ENCODE peak calls at places on chromosomes 1 and 21, in ten cellular contexts. One of them, this sample, is unnamed.
A peak's percentile ranks its signal among the peaks of the same experiment; 100 is the strongest.

GRCh38 chr1:153534933-153535663 is 693 bp downstream of the S100A6 start:
- DNase-seq in left cardiac atrium: peak; percentile 69
- DNase-seq in NCI-H1436: no peak
- DNase-seq in stimulated activated CD8-positive, alpha-beta memory T cell treated with anti-CD3 and anti-CD28 coated beads, Interleukin-2, amount 100 ng/mL, for 48 hours: no peak
- DNase-seq in HFFc6: peak; percentile 55
- DNase-seq in LHCN-M2: peak; percentile 79
- DNase-seq in AG08396: peak; percentile 61
- DNase-seq in ovary: peak; percentile 63
- DNase-seq in activated gamma-delta T cell treated with Interleukin-2 at 50 U/mL for 16 hours: peak; percentile 28
- DNase-seq in body of pancreas: peak; percentile 47
- DNase-seq in this sample: peak; percentile 57

GRCh38 chr1:19754482-19754881 is 45.2 kb downstream of the TMCO4 start:
- DNase-seq in ovary: no peak
- DNase-seq in AG08396: no peak
- DNase-seq in activated gamma-delta T cell treated with Interleukin-2 at 50 U/mL for 16 hours: no peak
- DNase-seq in HFFc6: no peak
- DNase-seq in left cardiac atrium: no peak
- DNase-seq in body of pancreas: peak; percentile 58
- DNase-seq in stimulated activated CD8-positive, alpha-beta memory T cell treated with anti-CD3 and anti-CD28 coated beads, Interleukin-2, amount 100 ng/mL, for 48 hours: no peak
- DNase-seq in LHCN-M2: no peak
- DNase-seq in NCI-H1436: no peak
- DNase-seq in this sample: no peak

GRCh38 chr1:194338241-194338948 is 1152.0 kb upstream of the B3GALT2 start:
- DNase-seq in stimulated activated CD8-positive, alpha-beta memory T cell treated with anti-CD3 and anti-CD28 coated beads, Interleukin-2, amount 100 ng/mL, for 48 hours: no peak
- DNase-seq in NCI-H1436: no peak
- DNase-seq in ovary: no peak
- DNase-seq in AG08396: no peak
- DNase-seq in body of pancreas: no peak
- DNase-seq in activated gamma-delta T cell treated with Interleukin-2 at 50 U/mL for 16 hours: no peak
- DNase-seq in HFFc6: peak; percentile 3
- DNase-seq in LHCN-M2: peak; percentile 37
- DNase-seq in left cardiac atrium: no peak
- DNase-seq in this sample: no peak

GRCh38 chr1:94727846-94728715 is 92.1 kb upstream of the SLC44A3 start:
- DNase-seq in stimulated activated CD8-positive, alpha-beta memory T cell treated with anti-CD3 and anti-CD28 coated beads, Interleukin-2, amount 100 ng/mL, for 48 hours: no peak
- DNase-seq in NCI-H1436: no peak
- DNase-seq in ovary: peak; percentile 65
- DNase-seq in activated gamma-delta T cell treated with Interleukin-2 at 50 U/mL for 16 hours: no peak
- DNase-seq in AG08396: peak; percentile 73
- DNase-seq in body of pancreas: no peak
- DNase-seq in LHCN-M2: peak; percentile 86
- DNase-seq in left cardiac atrium: no peak
- DNase-seq in HFFc6: peak; percentile 91
- DNase-seq in this sample: no peak

GRCh38 chr21:37550618-37551405 is 184.2 kb downstream of the DYRK1A start:
- DNase-seq in ovary: peak; percentile 30
- DNase-seq in HFFc6: no peak
- DNase-seq in AG08396: no peak
- DNase-seq in stimulated activated CD8-positive, alpha-beta memory T cell treated with anti-CD3 and anti-CD28 coated beads, Interleukin-2, amount 100 ng/mL, for 48 hours: no peak
- DNase-seq in NCI-H1436: no peak
- DNase-seq in body of pancreas: no peak
- DNase-seq in LHCN-M2: no peak
- DNase-seq in left cardiac atrium: no peak
- DNase-seq in activated gamma-delta T cell treated with Interleukin-2 at 50 U/mL for 16 hours: no peak
- DNase-seq in this sample: peak; percentile 20

GRCh38 chr1:29805896-29806160 is 569.5 kb downstream of the PTPRU start:
- DNase-seq in HFFc6: no peak
- DNase-seq in NCI-H1436: no peak
- DNase-seq in left cardiac atrium: no peak
- DNase-seq in AG08396: no peak
- DNase-seq in body of pancreas: no peak
- DNase-seq in stimulated activated CD8-positive, alpha-beta memory T cell treated with anti-CD3 and anti-CD28 coated beads, Interleukin-2, amount 100 ng/mL, for 48 hours: no peak
- DNase-seq in LHCN-M2: no peak
- DNase-seq in activated gamma-delta T cell treated with Interleukin-2 at 50 U/mL for 16 hours: no peak
- DNase-seq in ovary: no peak
- DNase-seq in this sample: peak; percentile 3

GRCh38 chr1:171984850-171985485 is 143.7 kb downstream of the DNM3 start:
- DNase-seq in AG08396: peak; percentile 25
- DNase-seq in NCI-H1436: peak; percentile 22
- DNase-seq in body of pancreas: no peak
- DNase-seq in left cardiac atrium: no peak
- DNase-seq in LHCN-M2: peak; percentile 33
- DNase-seq in ovary: no peak
- DNase-seq in stimulated activated CD8-positive, alpha-beta memory T cell treated with anti-CD3 and anti-CD28 coated beads, Interleukin-2, amount 100 ng/mL, for 48 hours: no peak
- DNase-seq in HFFc6: peak; percentile 32
- DNase-seq in activated gamma-delta T cell treated with Interleukin-2 at 50 U/mL for 16 hours: no peak
- DNase-seq in this sample: no peak

GRCh38 chr1:26017606-26018005 is 4.0 kb upstream of the EXTL1 start:
- DNase-seq in AG08396: no peak
- DNase-seq in ovary: no peak
- DNase-seq in activated gamma-delta T cell treated with Interleukin-2 at 50 U/mL for 16 hours: no peak
- DNase-seq in HFFc6: peak; percentile 68
- DNase-seq in LHCN-M2: peak; percentile 37
- DNase-seq in left cardiac atrium: no peak
- DNase-seq in body of pancreas: no peak
- DNase-seq in NCI-H1436: no peak
- DNase-seq in stimulated activated CD8-positive, alpha-beta memory T cell treated with anti-CD3 and anti-CD28 coated beads, Interleukin-2, amount 100 ng/mL, for 48 hours: no peak
- DNase-seq in this sample: no peak

GRCh38 chr1:36269408-36269838 is 36.7 kb upstream of the SH3D21 start:
- DNase-seq in AG08396: no peak
- DNase-seq in activated gamma-delta T cell treated with Interleukin-2 at 50 U/mL for 16 hours: no peak
- DNase-seq in LHCN-M2: no peak
- DNase-seq in ovary: no peak
- DNase-seq in left cardiac atrium: no peak
- DNase-seq in HFFc6: no peak
- DNase-seq in stimulated activated CD8-positive, alpha-beta memory T cell treated with anti-CD3 and anti-CD28 coated beads, Interleukin-2, amount 100 ng/mL, for 48 hours: no peak
- DNase-seq in NCI-H1436: no peak
- DNase-seq in body of pancreas: peak; percentile 77
- DNase-seq in this sample: peak; percentile 84

GRCh38 chr1:168202941-168203654 is 22.7 kb upstream of the SFT2D2 start:
- DNase-seq in HFFc6: peak; percentile 45
- DNase-seq in body of pancreas: no peak
- DNase-seq in stimulated activated CD8-positive, alpha-beta memory T cell treated with anti-CD3 and anti-CD28 coated beads, Interleukin-2, amount 100 ng/mL, for 48 hours: no peak
- DNase-seq in AG08396: peak; percentile 82
- DNase-seq in NCI-H1436: no peak
- DNase-seq in left cardiac atrium: no peak
- DNase-seq in LHCN-M2: no peak
- DNase-seq in ovary: no peak
- DNase-seq in activated gamma-delta T cell treated with Interleukin-2 at 50 U/mL for 16 hours: no peak
- DNase-seq in this sample: no peak

GRCh38 chr1:2346691-2347408 is 44.5 kb downstream of the MORN1 start:
- DNase-seq in stimulated activated CD8-positive, alpha-beta memory T cell treated with anti-CD3 and anti-CD28 coated beads, Interleukin-2, amount 100 ng/mL, for 48 hours: no peak
- DNase-seq in activated gamma-delta T cell treated with Interleukin-2 at 50 U/mL for 16 hours: no peak
- DNase-seq in HFFc6: no peak
- DNase-seq in left cardiac atrium: no peak
- DNase-seq in body of pancreas: no peak
- DNase-seq in ovary: no peak
- DNase-seq in AG08396: no peak
- DNase-seq in NCI-H1436: no peak
- DNase-seq in LHCN-M2: no peak
- DNase-seq in this sample: no peak

GRCh38 chr1:237864338-237865244 is 26.1 kb downstream of the ZP4 start:
- DNase-seq in NCI-H1436: peak; percentile 49
- DNase-seq in left cardiac atrium: peak; percentile 54
- DNase-seq in stimulated activated CD8-positive, alpha-beta memory T cell treated with anti-CD3 and anti-CD28 coated beads, Interleukin-2, amount 100 ng/mL, for 48 hours: peak; percentile 20
- DNase-seq in activated gamma-delta T cell treated with Interleukin-2 at 50 U/mL for 16 hours: no peak
- DNase-seq in LHCN-M2: peak; percentile 39
- DNase-seq in HFFc6: peak; percentile 1
- DNase-seq in body of pancreas: peak; percentile 83
- DNase-seq in ovary: peak; percentile 58
- DNase-seq in AG08396: peak; percentile 12
- DNase-seq in this sample: peak; percentile 78

GRCh38 chr1:212614398-212615091 is 6.0 kb downstream of the ATF3 start:
- DNase-seq in body of pancreas: no peak
- DNase-seq in ovary: no peak
- DNase-seq in HFFc6: no peak
- DNase-seq in NCI-H1436: no peak
- DNase-seq in AG08396: no peak
- DNase-seq in LHCN-M2: no peak
- DNase-seq in activated gamma-delta T cell treated with Interleukin-2 at 50 U/mL for 16 hours: no peak
- DNase-seq in left cardiac atrium: no peak
- DNase-seq in stimulated activated CD8-positive, alpha-beta memory T cell treated with anti-CD3 and anti-CD28 coated beads, Interleukin-2, amount 100 ng/mL, for 48 hours: no peak
- DNase-seq in this sample: no peak

GRCh38 chr1:110281363-110282290 is 57.5 kb upstream of the RBM15 start:
- DNase-seq in AG08396: no peak
- DNase-seq in ovary: no peak
- DNase-seq in stimulated activated CD8-positive, alpha-beta memory T cell treated with anti-CD3 and anti-CD28 coated beads, Interleukin-2, amount 100 ng/mL, for 48 hours: no peak
- DNase-seq in activated gamma-delta T cell treated with Interleukin-2 at 50 U/mL for 16 hours: no peak
- DNase-seq in HFFc6: peak; percentile 20
- DNase-seq in left cardiac atrium: no peak
- DNase-seq in body of pancreas: no peak
- DNase-seq in LHCN-M2: no peak
- DNase-seq in NCI-H1436: peak; percentile 89
- DNase-seq in this sample: no peak

GRCh38 chr1:3968851-3969250 is 68.8 kb upstream of the C1orf174 start:
- DNase-seq in activated gamma-delta T cell treated with Interleukin-2 at 50 U/mL for 16 hours: no peak
- DNase-seq in stimulated activated CD8-positive, alpha-beta memory T cell treated with anti-CD3 and anti-CD28 coated beads, Interleukin-2, amount 100 ng/mL, for 48 hours: no peak
- DNase-seq in HFFc6: no peak
- DNase-seq in left cardiac atrium: no peak
- DNase-seq in ovary: no peak
- DNase-seq in NCI-H1436: no peak
- DNase-seq in body of pancreas: no peak
- DNase-seq in AG08396: no peak
- DNase-seq in LHCN-M2: no peak
- DNase-seq in this sample: no peak

GRCh38 chr1:43704838-43705237 is 2.5 kb upstream of the ST3GAL3 start:
- DNase-seq in NCI-H1436: no peak
- DNase-seq in AG08396: peak; percentile 22
- DNase-seq in HFFc6: no peak
- DNase-seq in ovary: peak; percentile 50
- DNase-seq in activated gamma-delta T cell treated with Interleukin-2 at 50 U/mL for 16 hours: no peak
- DNase-seq in LHCN-M2: peak; percentile 54
- DNase-seq in left cardiac atrium: no peak
- DNase-seq in stimulated activated CD8-positive, alpha-beta memory T cell treated with anti-CD3 and anti-CD28 coated beads, Interleukin-2, amount 100 ng/mL, for 48 hours: no peak
- DNase-seq in body of pancreas: no peak
- DNase-seq in this sample: no peak

GRCh38 chr1:232667781-232668101 is 37.8 kb upstream of the SIPA1L2 start:
- DNase-seq in left cardiac atrium: no peak
- DNase-seq in stimulated activated CD8-positive, alpha-beta memory T cell treated with anti-CD3 and anti-CD28 coated beads, Interleukin-2, amount 100 ng/mL, for 48 hours: no peak
- DNase-seq in NCI-H1436: no peak
- DNase-seq in HFFc6: no peak
- DNase-seq in body of pancreas: no peak
- DNase-seq in LHCN-M2: no peak
- DNase-seq in AG08396: no peak
- DNase-seq in activated gamma-delta T cell treated with Interleukin-2 at 50 U/mL for 16 hours: no peak
- DNase-seq in ovary: no peak
- DNase-seq in this sample: no peak

GRCh38 chr1:154442006-154442740 is 37.0 kb downstream of the IL6R start:
- DNase-seq in activated gamma-delta T cell treated with Interleukin-2 at 50 U/mL for 16 hours: no peak
- DNase-seq in left cardiac atrium: no peak
- DNase-seq in ovary: no peak
- DNase-seq in body of pancreas: peak; percentile 42
- DNase-seq in AG08396: no peak
- DNase-seq in LHCN-M2: no peak
- DNase-seq in stimulated activated CD8-positive, alpha-beta memory T cell treated with anti-CD3 and anti-CD28 coated beads, Interleukin-2, amount 100 ng/mL, for 48 hours: no peak
- DNase-seq in NCI-H1436: no peak
- DNase-seq in HFFc6: no peak
- DNase-seq in this sample: no peak

GRCh38 chr1:233121947-233122559 is 171.6 kb downstream of the NTPCR start:
- DNase-seq in stimulated activated CD8-positive, alpha-beta memory T cell treated with anti-CD3 and anti-CD28 coated beads, Interleukin-2, amount 100 ng/mL, for 48 hours: no peak
- DNase-seq in HFFc6: no peak
- DNase-seq in AG08396: no peak
- DNase-seq in LHCN-M2: no peak
- DNase-seq in body of pancreas: no peak
- DNase-seq in ovary: no peak
- DNase-seq in left cardiac atrium: no peak
- DNase-seq in activated gamma-delta T cell treated with Interleukin-2 at 50 U/mL for 16 hours: no peak
- DNase-seq in NCI-H1436: no peak
- DNase-seq in this sample: no peak

GRCh38 chr1:17653728-17654351 is 101.3 kb upstream of the ACTL8 start:
- DNase-seq in stimulated activated CD8-positive, alpha-beta memory T cell treated with anti-CD3 and anti-CD28 coated beads, Interleukin-2, amount 100 ng/mL, for 48 hours: peak; percentile 17
- DNase-seq in ovary: peak; percentile 55
- DNase-seq in left cardiac atrium: peak; percentile 50
- DNase-seq in body of pancreas: peak; percentile 52
- DNase-seq in activated gamma-delta T cell treated with Interleukin-2 at 50 U/mL for 16 hours: no peak
- DNase-seq in AG08396: peak; percentile 77
- DNase-seq in HFFc6: peak; percentile 31
- DNase-seq in LHCN-M2: no peak
- DNase-seq in NCI-H1436: peak; percentile 18
- DNase-seq in this sample: no peak

GRCh38 chr1:10537082-10537766 is 62.5 kb downstream of the PEX14 start:
- DNase-seq in stimulated activated CD8-positive, alpha-beta memory T cell treated with anti-CD3 and anti-CD28 coated beads, Interleukin-2, amount 100 ng/mL, for 48 hours: no peak
- DNase-seq in activated gamma-delta T cell treated with Interleukin-2 at 50 U/mL for 16 hours: no peak
- DNase-seq in LHCN-M2: no peak
- DNase-seq in HFFc6: no peak
- DNase-seq in body of pancreas: no peak
- DNase-seq in AG08396: no peak
- DNase-seq in left cardiac atrium: no peak
- DNase-seq in NCI-H1436: peak; percentile 71
- DNase-seq in ovary: no peak
- DNase-seq in this sample: no peak

GRCh38 chr1:160439718-160440117 is 39.4 kb downstream of the VANGL2 start:
- DNase-seq in ovary: no peak
- DNase-seq in stimulated activated CD8-positive, alpha-beta memory T cell treated with anti-CD3 and anti-CD28 coated beads, Interleukin-2, amount 100 ng/mL, for 48 hours: no peak
- DNase-seq in body of pancreas: no peak
- DNase-seq in activated gamma-delta T cell treated with Interleukin-2 at 50 U/mL for 16 hours: no peak
- DNase-seq in left cardiac atrium: no peak
- DNase-seq in NCI-H1436: no peak
- DNase-seq in HFFc6: no peak
- DNase-seq in AG08396: no peak
- DNase-seq in LHCN-M2: no peak
- DNase-seq in this sample: no peak

GRCh38 chr1:22794691-22795090 is 84.1 kb downstream of the EPHB2 start:
- DNase-seq in ovary: no peak
- DNase-seq in HFFc6: no peak
- DNase-seq in AG08396: peak; percentile 42
- DNase-seq in activated gamma-delta T cell treated with Interleukin-2 at 50 U/mL for 16 hours: no peak
- DNase-seq in stimulated activated CD8-positive, alpha-beta memory T cell treated with anti-CD3 and anti-CD28 coated beads, Interleukin-2, amount 100 ng/mL, for 48 hours: no peak
- DNase-seq in NCI-H1436: no peak
- DNase-seq in LHCN-M2: no peak
- DNase-seq in body of pancreas: peak; percentile 14
- DNase-seq in left cardiac atrium: no peak
- DNase-seq in this sample: no peak

GRCh38 chr1:44786138-44786840 is 1.7 kb downstream of the BEST4 start:
- DNase-seq in left cardiac atrium: peak; percentile 69
- DNase-seq in activated gamma-delta T cell treated with Interleukin-2 at 50 U/mL for 16 hours: peak; percentile 75
- DNase-seq in body of pancreas: peak; percentile 84
- DNase-seq in LHCN-M2: no peak
- DNase-seq in AG08396: peak; percentile 75
- DNase-seq in stimulated activated CD8-positive, alpha-beta memory T cell treated with anti-CD3 and anti-CD28 coated beads, Interleukin-2, amount 100 ng/mL, for 48 hours: peak; percentile 70
- DNase-seq in NCI-H1436: peak; percentile 45
- DNase-seq in HFFc6: peak; percentile 33
- DNase-seq in ovary: peak; percentile 85
- DNase-seq in this sample: peak; percentile 77

GRCh38 chr1:57623039-57623790 is 199.4 kb upstream of the DAB1 start:
- DNase-seq in AG08396: peak; percentile 18
- DNase-seq in NCI-H1436: no peak
- DNase-seq in LHCN-M2: no peak
- DNase-seq in stimulated activated CD8-positive, alpha-beta memory T cell treated with anti-CD3 and anti-CD28 coated beads, Interleukin-2, amount 100 ng/mL, for 48 hours: no peak
- DNase-seq in ovary: peak; percentile 46
- DNase-seq in body of pancreas: peak; percentile 40
- DNase-seq in activated gamma-delta T cell treated with Interleukin-2 at 50 U/mL for 16 hours: no peak
- DNase-seq in HFFc6: no peak
- DNase-seq in left cardiac atrium: peak; percentile 69
- DNase-seq in this sample: no peak

GRCh38 chr1:206012086-206012859 is 9.1 kb upstream of the RAB7B start:
- DNase-seq in HFFc6: no peak
- DNase-seq in left cardiac atrium: peak; percentile 76
- DNase-seq in ovary: no peak
- DNase-seq in LHCN-M2: peak; percentile 61
- DNase-seq in activated gamma-delta T cell treated with Interleukin-2 at 50 U/mL for 16 hours: peak; percentile 29
- DNase-seq in NCI-H1436: peak; percentile 6
- DNase-seq in AG08396: no peak
- DNase-seq in stimulated activated CD8-positive, alpha-beta memory T cell treated with anti-CD3 and anti-CD28 coated beads, Interleukin-2, amount 100 ng/mL, for 48 hours: no peak
- DNase-seq in body of pancreas: peak; percentile 62
- DNase-seq in this sample: peak; percentile 82

GRCh38 chr1:71157151-71157550 is 76.3 kb upstream of the ZRANB2 start:
- DNase-seq in AG08396: no peak
- DNase-seq in left cardiac atrium: no peak
- DNase-seq in body of pancreas: no peak
- DNase-seq in LHCN-M2: no peak
- DNase-seq in ovary: no peak
- DNase-seq in NCI-H1436: no peak
- DNase-seq in activated gamma-delta T cell treated with Interleukin-2 at 50 U/mL for 16 hours: no peak
- DNase-seq in HFFc6: no peak
- DNase-seq in stimulated activated CD8-positive, alpha-beta memory T cell treated with anti-CD3 and anti-CD28 coated beads, Interleukin-2, amount 100 ng/mL, for 48 hours: no peak
- DNase-seq in this sample: no peak